ENCODE peak calls at places on chromosomes 6 and 20, in eight cellular contexts. O is hepatocyte, G is fibroblast of villous mesenchyme, P is right atrium auricular region, R is BE2C, X is mucosa of descending colon, I is epithelial cell of esophagus, C is brain microvascular endothelial cell. W is an unnamed sample.

GRCh38 chr6:169034523-169035167 is 219.0 kb downstream of the THBS2 start:
- DNase-seq in O (no peak), G (no peak), P (no peak), R (no peak), X (no peak), I (no peak), C (no peak), W (peak)

GRCh38 chr6:89117285-89118108 is at the start of gene SRSF12:
- DNase-seq in O (peak), G (peak), P (no peak), R (peak), X (peak), I (peak), C (no peak), W (peak)

GRCh38 chr6:135251964-135252429 is 70.9 kb downstream of the MYB start:
- DNase-seq in O (peak), G (peak), P (no peak), R (no peak), X (peak), I (no peak), C (peak), W (peak)

GRCh38 chr6:16623733-16624132 is 137.5 kb downstream of the ATXN1 start:
- DNase-seq in O (no peak), G (no peak), P (no peak), R (no peak), X (no peak), I (no peak), C (no peak), W (peak)

GRCh38 chr6:110816677-110817076 is 1.4 kb upstream of the CDK19 start:
- DNase-seq in O (no peak), G (no peak), P (no peak), R (no peak), X (no peak), I (no peak), C (no peak), W (no peak)

GRCh38 chr20:44370639-44371218 is 15.2 kb downstream of the HNF4A start:
- DNase-seq in O (peak), G (no peak), P (no peak), R (no peak), X (peak), I (peak), C (peak), W (no peak)

GRCh38 chr6:122747573-122747972 is 31.9 kb upstream of the FABP7 start:
- DNase-seq in O (no peak), G (no peak), P (no peak), R (no peak), X (no peak), I (no peak), C (no peak), W (no peak)

GRCh38 chr20:5602346-5602745 is 147.9 kb upstream of the SHLD1 start:
- DNase-seq in O (no peak), G (no peak), P (no peak), R (no peak), X (no peak), I (no peak), C (no peak), W (peak)

GRCh38 chr20:50286174-50286511 is 95.5 kb downstream of the CEBPB start:
- DNase-seq in O (no peak), G (no peak), P (no peak), R (no peak), X (no peak), I (no peak), C (no peak), W (no peak)

GRCh38 chr20:36579996-36580545 is 6.7 kb downstream of the TGIF2 start:
- DNase-seq in O (peak), G (no peak), P (no peak), R (no peak), X (no peak), I (no peak), C (peak), W (peak)

GRCh38 chr6:157045831-157046454 is 268.8 kb downstream of the ARID1B start:
- DNase-seq in O (peak), G (peak), P (no peak), R (peak), X (no peak), I (peak), C (peak), W (peak)

GRCh38 chr6:105810105-105810921 is 275.8 kb upstream of the PRDM1 start:
- DNase-seq in O (peak), G (peak), P (no peak), R (no peak), X (no peak), I (peak), C (peak), W (peak)

GRCh38 chr20:54431545-54431944 is 43.8 kb upstream of the DOK5 start:
- DNase-seq in O (no peak), G (no peak), P (no peak), R (no peak), X (no peak), I (peak), C (no peak), W (peak)

GRCh38 chr20:59082981-59083380 is 40.4 kb upstream of the PRELID3B start:
- DNase-seq in O (no peak), G (no peak), P (no peak), R (no peak), X (no peak), I (peak), C (peak), W (peak)

GRCh38 chr6:47047479-47048411 is 5.6 kb upstream of the ADGRF1 start:
- DNase-seq in O (peak), G (peak), P (peak), R (peak), X (peak), I (peak), C (peak), W (peak)

GRCh38 chr6:100381111-100381510 is 83.6 kb downstream of the SIM1 start:
- DNase-seq in O (no peak), G (peak), P (no peak), R (no peak), X (no peak), I (no peak), C (no peak), W (peak)

GRCh38 chr20:50850721-50851286 is 55.9 kb downstream of the BCAS4 start:
- DNase-seq in O (peak), G (no peak), P (no peak), R (no peak), X (no peak), I (peak), C (no peak), W (no peak)

GRCh38 chr6:139308936-139309603 is 17.3 kb upstream of the TXLNB start:
- DNase-seq in O (peak), G (peak), P (no peak), R (no peak), X (no peak), I (peak), C (peak), W (peak)

GRCh38 chr6:33772114-33772830 is 16.7 kb downstream of the LEMD2 start:
- DNase-seq in O (peak), G (peak), P (no peak), R (no peak), X (no peak), I (peak), C (no peak), W (no peak)

GRCh38 chr20:3782597-3782996 is 1.3 kb upstream of the SPEF1 start:
- DNase-seq in O (no peak), G (no peak), P (no peak), R (no peak), X (no peak), I (no peak), C (no peak), W (no peak)

GRCh38 chr6:139148557-139149220 is 13.8 kb downstream of the HECA start:
- DNase-seq in O (peak), G (no peak), P (no peak), R (no peak), X (no peak), I (no peak), C (no peak), W (no peak)

GRCh38 chr6:10315034-10315433 is 99.8 kb downstream of the TFAP2A start:
- DNase-seq in O (no peak), G (no peak), P (no peak), R (no peak), X (no peak), I (no peak), C (no peak), W (no peak)

GRCh38 chr20:19463597-19463996 is 251.2 kb downstream of the SLC24A3 start:
- DNase-seq in O (no peak), G (no peak), P (no peak), R (no peak), X (no peak), I (no peak), C (no peak), W (no peak)

GRCh38 chr6:51678905-51679620 is 408.4 kb downstream of the PKHD1 start:
- DNase-seq in O (no peak), G (no peak), P (no peak), R (peak), X (no peak), I (peak), C (no peak), W (no peak)

GRCh38 chr20:36754656-36755222 is 8.8 kb upstream of the NDRG3 start:
- DNase-seq in O (peak), G (peak), P (no peak), R (peak), X (no peak), I (peak), C (peak), W (peak)

GRCh38 chr6:111086685-111087084 is 618 bp upstream of the SLC16A10 start:
- DNase-seq in O (no peak), G (no peak), P (no peak), R (no peak), X (no peak), I (no peak), C (no peak), W (no peak)

GRCh38 chr20:59785118-59785959 is 148.1 kb downstream of the SYCP2 start:
- DNase-seq in O (peak), G (no peak), P (peak), R (no peak), X (no peak), I (no peak), C (no peak), W (no peak)

GRCh38 chr6:46338098-46338497 is 153.2 kb downstream of the RCAN2 start:
- DNase-seq in O (no peak), G (no peak), P (no peak), R (no peak), X (no peak), I (no peak), C (no peak), W (no peak)

GRCh38 chr6:66496659-66497058 is 789.6 kb upstream of the EYS start:
- DNase-seq in O (peak), G (no peak), P (no peak), R (peak), X (no peak), I (peak), C (no peak), W (peak)

GRCh38 chr6:136290406-136291010 is 862 bp upstream of the BCLAF1 start:
- DNase-seq in O (peak), G (peak), P (peak), R (peak), X (peak), I (peak), C (peak), W (peak)

GRCh38 chr6:105892577-105893262 is 193.4 kb upstream of the PRDM1 start:
- DNase-seq in O (peak), G (no peak), P (no peak), R (no peak), X (no peak), I (no peak), C (no peak), W (no peak)

GRCh38 chr6:106141441-106142237 is 55.5 kb downstream of the PRDM1 start:
- DNase-seq in O (no peak), G (no peak), P (no peak), R (no peak), X (no peak), I (peak), C (no peak), W (no peak)

GRCh38 chr6:150685860-150686259 is 86.2 kb downstream of the PLEKHG1 start:
- DNase-seq in O (peak), G (no peak), P (no peak), R (peak), X (peak), I (peak), C (no peak), W (no peak)

GRCh38 chr6:52403627-52404026 is 16.5 kb upstream of the EFHC1 start:
- DNase-seq in O (no peak), G (no peak), P (no peak), R (peak), X (peak), I (peak), C (no peak), W (no peak)

GRCh38 chr20:59159822-59160740 is 3.5 kb upstream of the ZNF831 start:
- DNase-seq in O (no peak), G (no peak), P (no peak), R (no peak), X (peak), I (no peak), C (no peak), W (no peak)

GRCh38 chr6:104537185-104537584 is 322.5 kb downstream of the HACE1 start:
- DNase-seq in O (no peak), G (peak), P (no peak), R (no peak), X (no peak), I (peak), C (peak), W (peak)

GRCh38 chr20:19026121-19026878 is 186.1 kb upstream of the SLC24A3 start:
- DNase-seq in O (peak), G (no peak), P (no peak), R (no peak), X (no peak), I (no peak), C (no peak), W (peak)

GRCh38 chr6:158660331-158660730 is 10.5 kb downstream of the SYTL3 start:
- DNase-seq in O (peak), G (no peak), P (no peak), R (no peak), X (peak), I (peak), C (no peak), W (peak)

GRCh38 chr6:36076178-36077088 is 48.8 kb downstream of the MAPK14 start:
- DNase-seq in O (no peak), G (peak), P (no peak), R (no peak), X (no peak), I (no peak), C (no peak), W (no peak)

GRCh38 chr6:36073587-36073986 is 46.0 kb downstream of the MAPK14 start:
- DNase-seq in O (no peak), G (no peak), P (no peak), R (no peak), X (no peak), I (no peak), C (no peak), W (no peak)

GRCh38 chr6:36078159-36078558 is 50.6 kb downstream of the MAPK14 start:
- DNase-seq in O (no peak), G (no peak), P (no peak), R (no peak), X (no peak), I (no peak), C (no peak), W (no peak)

GRCh38 chr6:36079596-36079995 is 50.7 kb upstream of the MAPK13 start:
- DNase-seq in O (no peak), G (peak), P (no peak), R (no peak), X (no peak), I (no peak), C (no peak), W (peak)

GRCh38 chr6:36075656-36076055 is 48.0 kb downstream of the MAPK14 start:
- DNase-seq in O (peak), G (no peak), P (no peak), R (no peak), X (peak), I (peak), C (no peak), W (no peak)
- TF ChIP-seq CTCF in O (peak), G (peak), P (peak), R (peak), X (no peak), I (peak), C (peak), W (no peak)

DNA sequence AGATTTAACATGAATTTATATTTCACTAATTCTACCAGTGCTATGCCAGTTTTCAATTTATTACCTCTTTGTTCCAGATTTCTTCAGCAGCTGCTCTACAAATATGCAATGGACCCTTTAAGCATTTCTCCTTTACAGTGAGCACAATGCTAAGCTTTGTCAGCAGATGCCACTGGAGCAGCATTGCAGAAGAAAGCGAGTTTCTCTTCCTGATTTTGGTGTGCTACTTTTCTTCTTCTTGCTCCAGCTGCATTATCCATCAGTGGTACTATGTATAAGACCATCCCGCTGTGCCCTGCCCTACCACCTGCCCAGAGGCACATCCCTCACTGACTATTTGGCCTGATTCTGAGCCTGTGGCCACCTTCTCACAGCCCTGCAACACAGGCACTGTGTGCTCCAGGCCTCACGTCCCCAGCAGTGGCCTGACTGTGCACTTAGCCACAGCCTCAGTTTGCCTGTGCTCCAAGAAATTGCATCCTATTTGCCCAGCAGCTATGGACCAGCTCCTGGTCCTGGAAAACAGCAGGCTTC is 84.1 kb downstream of the TNFAIP3 start:
- DNase-seq in O (no peak), G (no peak), P (no peak), R (no peak), X (no peak), I (no peak), C (no peak), W (no peak)
- H3K4me3 ChIP-seq in O (no peak), G (no peak), P (no peak), R (no peak), X (no peak), I (no peak), C (no peak), W (no peak)

GRCh38 chr6:170311696-170312095 is 5.1 kb downstream of the FAM120B start:
- DNase-seq in O (no peak), G (no peak), P (no peak), R (no peak), X (no peak), I (no peak), C (no peak), W (peak)
- TF ChIP-seq CTCF in O (no peak), G (no peak), P (no peak), R (no peak), X (no peak), I (no peak), C (no peak), W (no peak)

GRCh38 chr20:57877131-57877784 is 167.4 kb upstream of the PMEPA1 start:
- DNase-seq in O (no peak), G (no peak), P (peak), R (no peak), X (no peak), I (no peak), C (no peak), W (no peak)
- H3K4me3 ChIP-seq in O (no peak), G (no peak), P (no peak), R (no peak), X (no peak), I (no peak), C (no peak), W (no peak)

GRCh38 chr6:79584332-79584731 is 46.8 kb upstream of the SH3BGRL2 start:
- DNase-seq in O (no peak), G (no peak), P (no peak), R (no peak), X (no peak), I (no peak), C (no peak), W (no peak)

GRCh38 chr6:79589701-79590100 is 41.4 kb upstream of the SH3BGRL2 start:
- DNase-seq in O (no peak), G (no peak), P (no peak), R (no peak), X (no peak), I (no peak), C (no peak), W (no peak)

DNA sequence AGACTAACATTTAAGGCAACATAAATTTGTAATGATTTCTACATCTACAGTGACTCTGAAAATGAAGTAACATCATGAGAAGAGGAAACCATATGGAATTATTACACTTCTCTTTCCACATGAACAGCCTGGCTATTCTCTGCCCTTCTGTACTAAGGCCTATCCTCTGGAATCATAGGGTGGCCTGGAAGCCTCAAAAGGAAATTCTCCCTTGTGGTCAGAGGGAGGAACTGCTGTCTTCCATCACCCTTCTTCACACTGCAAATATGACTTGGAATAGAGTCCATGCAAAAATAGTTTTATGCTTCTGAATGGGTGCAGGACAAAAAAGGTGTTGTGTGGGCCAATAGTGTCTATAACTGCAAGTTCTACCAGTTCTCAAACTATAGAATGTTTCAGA is 44.6 kb upstream of the SH3BGRL2 start:
- DNase-seq in O (peak), G (peak), P (no peak), R (peak), X (no peak), I (peak), C (peak), W (peak)
- TF ChIP-seq CTCF in O (peak), G (peak), P (no peak), R (peak), X (peak), I (peak), C (peak), W (peak)

DNA sequence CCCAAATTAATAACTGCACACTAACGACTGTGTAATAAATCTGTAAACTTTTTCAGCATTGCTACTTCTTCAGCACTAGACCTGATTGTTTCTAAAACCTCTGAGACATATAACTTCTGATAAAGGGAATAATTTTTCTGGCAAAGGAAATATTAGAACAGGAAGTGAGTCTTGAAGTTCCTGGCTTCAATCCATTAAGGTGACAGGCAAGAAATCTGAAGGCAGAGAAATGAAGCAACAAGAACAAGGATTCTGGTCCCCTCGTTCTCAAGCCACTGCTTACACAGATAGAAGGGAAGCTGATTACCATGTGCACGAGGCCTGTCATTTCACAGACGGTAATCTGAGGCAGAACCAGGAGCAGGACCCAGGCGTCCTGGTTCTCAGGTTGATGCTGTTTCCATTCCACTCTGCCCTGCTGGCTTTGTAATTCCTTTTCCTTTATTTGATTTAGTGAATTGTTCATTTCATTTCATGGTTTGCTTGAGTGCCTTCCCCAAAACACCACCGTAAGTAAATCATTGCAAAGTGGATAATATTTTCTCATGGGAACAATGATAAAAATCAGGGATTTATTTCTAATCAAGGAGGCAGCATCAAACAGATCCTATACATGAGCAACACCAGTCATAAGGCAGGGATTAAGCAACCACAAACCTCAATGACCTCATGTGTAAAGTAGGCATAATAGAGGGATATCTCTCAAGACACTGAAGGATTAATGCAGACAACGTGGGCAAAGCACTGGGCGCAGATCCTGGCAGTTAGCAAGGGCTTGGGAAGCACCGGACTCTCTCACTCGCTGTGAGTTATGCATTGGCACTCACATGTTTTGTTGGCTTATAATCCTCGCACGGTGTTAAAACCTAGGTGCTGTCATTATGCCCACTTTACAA is 229.6 kb upstream of the FOXQ1 start:
- DNase-seq in O (no peak), G (peak), P (no peak), R (no peak), X (no peak), I (peak), C (peak), W (peak)
- H3K4me3 ChIP-seq in O (no peak), G (no peak), P (no peak), R (no peak), X (no peak), I (no peak), C (no peak), W (no peak)

GRCh38 chr6:119284861-119285521 is 64.6 kb downstream of the MAN1A1 start:
- DNase-seq in O (no peak), G (no peak), P (no peak), R (peak), X (no peak), I (peak), C (no peak), W (no peak)
- TF ChIP-seq CTCF in O (no peak), G (peak), P (no peak), R (peak), X (no peak), I (peak), C (peak), W (no peak)

W was measured in AG10803.